ENCODE peak calls at places on chromosomes 1 and 21, in seven cellular contexts. L, R, Z, J, O, X and S are unnamed samples.

GRCh38 chr21:23402929-23403520 is 2204.3 kb downstream of the MRPL39 start:
- DNase-seq in L (no peak), R (no peak), Z (no peak), J (no peak), O (no peak), X (no peak), S (no peak)

GRCh38 chr21:27382404-27382803 is 415.5 kb upstream of the ADAMTS5 start:
- DNase-seq in L (no peak), R (no peak), Z (no peak), J (no peak), O (no peak), X (peak), S (no peak)

GRCh38 chr1:180080439-180080838 is 74.2 kb upstream of the QSOX1 start:
- DNase-seq in L (no peak), R (no peak), Z (no peak), J (no peak), O (no peak), X (peak), S (no peak)

GRCh38 chr1:205576805-205577761 is 54.7 kb downstream of the ELK4 start:
- DNase-seq in L (no peak), R (no peak), Z (no peak), J (no peak), O (peak), X (no peak), S (no peak)

GRCh38 chr1:212157252-212157651 is 121.7 kb downstream of the DTL start:
- DNase-seq in L (no peak), R (no peak), Z (no peak), J (no peak), O (no peak), X (no peak), S (no peak)

GRCh38 chr1:164132001-164132400 is 427.0 kb upstream of the PBX1 start:
- DNase-seq in L (no peak), R (no peak), Z (no peak), J (no peak), O (no peak), X (no peak), S (no peak)

GRCh38 chr1:84643183-84643582 is 47.1 kb downstream of the SSX2IP start:
- DNase-seq in L (no peak), R (no peak), Z (no peak), J (no peak), O (no peak), X (no peak), S (no peak)

GRCh38 chr1:61436491-61437120 is 288.3 kb downstream of the TM2D1 start:
- DNase-seq in L (no peak), R (no peak), Z (no peak), J (no peak), O (no peak), X (no peak), S (no peak)

GRCh38 chr1:109834951-109835350 is 71.2 kb upstream of the EPS8L3 start:
- DNase-seq in L (no peak), R (no peak), Z (no peak), J (no peak), O (no peak), X (no peak), S (no peak)

GRCh38 chr1:156836041-156836654 is 19.5 kb upstream of the SH2D2A start:
- DNase-seq in L (no peak), R (no peak), Z (no peak), J (no peak), O (peak), X (no peak), S (no peak)

GRCh38 chr1:179021873-179022272 is 3.8 kb upstream of the FAM20B start:
- DNase-seq in L (no peak), R (peak), Z (no peak), J (no peak), O (no peak), X (peak), S (no peak)

GRCh38 chr1:24959623-24959975 is 29.5 kb upstream of the RUNX3 start:
- DNase-seq in L (no peak), R (no peak), Z (no peak), J (no peak), O (no peak), X (no peak), S (no peak)

GRCh38 chr1:166910396-166910994 is 34.4 kb upstream of the TADA1 start:
- DNase-seq in L (peak), R (no peak), Z (no peak), J (no peak), O (peak), X (peak), S (peak)